ENCODE peak calls at places on chromosomes 2 and 18, in nine cellular contexts. R is endothelial cell of umbilical vein; A is heart right ventricle; V is GM12892; F is AG09319; U is naive thymus-derived CD8-positive, alpha-beta T cell; D is HTR-8/SVneo; C is GM13977; X is MCF 10A. P is an unnamed sample.

GRCh38 chr2:100773538-100773937 is 46.4 kb upstream of the NPAS2 start:
- DNase-seq in R (no peak), A (no peak), V (no peak), F (no peak), U (no peak), D (no peak), C (no peak), X (no peak), P (no peak)

GRCh38 chr18:22831441-22831904 is 101.7 kb upstream of the RBBP8 start:
- DNase-seq in R (no peak), A (no peak), V (no peak), F (no peak), U (no peak), D (no peak), C (no peak), X (peak), P (peak)

GRCh38 chr2:21772624-21773023 is 648.9 kb downstream of the TDRD15 start:
- DNase-seq in R (peak), A (no peak), V (no peak), F (peak), U (no peak), D (peak), C (no peak), X (peak), P (peak)

GRCh38 chr2:163990088-163990487 is 254.3 kb upstream of the FIGN start:
- DNase-seq in R (no peak), A (no peak), V (no peak), F (no peak), U (no peak), D (no peak), C (no peak), X (no peak), P (no peak)

GRCh38 chr2:29610569-29610968 is 310.8 kb downstream of the ALK start:
- DNase-seq in R (no peak), A (no peak), V (no peak), F (no peak), U (no peak), D (no peak), C (no peak), X (no peak), P (no peak)

GRCh38 chr18:32300914-32301313 is 111.1 kb downstream of the MEP1B start:
- DNase-seq in R (no peak), A (no peak), V (no peak), F (peak), U (no peak), D (no peak), C (no peak), X (no peak), P (peak)

GRCh38 chr2:242029422-242030225 is 160.1 kb downstream of the RTP5 start:
- DNase-seq in R (no peak), A (no peak), V (no peak), F (no peak), U (no peak), D (no peak), C (no peak), X (no peak), P (no peak)

GRCh38 chr18:74832381-74832780 is 234.7 kb downstream of the ZNF407 start:
- DNase-seq in R (no peak), A (no peak), V (no peak), F (no peak), U (no peak), D (no peak), C (no peak), X (no peak), P (no peak)

GRCh38 chr2:202376460-202377307 is 557 bp downstream of the BMPR2 start:
- DNase-seq in R (peak), A (peak), V (no peak), F (no peak), U (peak), D (peak), C (no peak), X (peak), P (no peak)

GRCh38 chr2:227308784-227309183 is 16.3 kb upstream of the MFF start:
- DNase-seq in R (no peak), A (no peak), V (no peak), F (no peak), U (no peak), D (no peak), C (no peak), X (peak), P (no peak)

GRCh38 chr2:152166633-152167032 is 8.9 kb downstream of the STAM2 start:
- DNase-seq in R (peak), A (no peak), V (peak), F (no peak), U (no peak), D (no peak), C (peak), X (no peak), P (peak)

GRCh38 chr2:19839438-19839837 is 62.3 kb downstream of the TTC32 start:
- DNase-seq in R (no peak), A (no peak), V (no peak), F (no peak), U (no peak), D (no peak), C (no peak), X (no peak), P (no peak)

GRCh38 chr2:184554736-184555135 is 43.6 kb upstream of the ZNF804A start:
- DNase-seq in R (no peak), A (no peak), V (no peak), F (no peak), U (no peak), D (no peak), C (no peak), X (peak), P (no peak)